ENCODE peak calls at places on chromosomes 13 and 19, in seven cellular contexts. N is mucosa of descending colon, K is tibial artery, Q is body of pancreas, W is psoas muscle, O is K562, A is GM23338. I is an unnamed sample. For H3K4me1, the result is how much of the 10 kb centered on the place peaks cover.

GRCh38 chr13:112875627-112876026 is 93.4 kb upstream of the MCF2L start:
- DNase-seq in N (peak), K (no peak), Q (no peak), W (peak), O (no peak), A (no peak), I (no peak)

GRCh38 chr13:96898212-96898611 is 96.1 kb downstream of the OXGR1 start:
- DNase-seq in N (no peak), K (no peak), Q (no peak), W (no peak), O (no peak), A (no peak), I (no peak)

GRCh38 chr19:12837225-12837624 is 1.1 kb upstream of the MAST1 start:
- DNase-seq in N (no peak), K (no peak), Q (no peak), W (peak), O (peak), A (peak), I (no peak)

GRCh38 chr13:43132228-43132627 is 108.8 kb downstream of the DNAJC15 start:
- DNase-seq in N (no peak), K (no peak), Q (no peak), W (no peak), O (no peak), A (peak), I (peak)

GRCh38 chr13:98775844-98776598 is 23.5 kb upstream of the SLC15A1 start:
- DNase-seq in N (peak), K (no peak), Q (no peak), W (no peak), O (peak), A (no peak), I (peak)

GRCh38 chr19:55091126-55091910 is 15.6 kb downstream of the EPS8L1 start:
- DNase-seq in N (peak), K (no peak), Q (no peak), W (no peak), O (no peak), A (no peak), I (no peak)

GRCh38 chr19:3366104-3366760 is at the start of gene NFIC:
- DNase-seq in N (peak), K (peak), Q (peak), W (peak), O (peak), A (peak), I (peak)

GRCh38 chr13:42808572-42808971 is 27.2 kb downstream of the FAM216B start:
- DNase-seq in N (no peak), K (no peak), Q (no peak), W (no peak), O (no peak), A (no peak), I (no peak)

GRCh38 chr19:3721131-3721899 is 13.1 kb downstream of the TJP3 start:
- DNase-seq in N (peak), K (peak), Q (peak), W (peak), O (peak), A (peak), I (peak)

GRCh38 chr13:29428310-29428991 is 167.0 kb downstream of the SLC7A1 start:
- DNase-seq in N (no peak), K (no peak), Q (no peak), W (peak), O (no peak), A (peak), I (no peak)

GRCh38 chr19:58474291-58474996 is 1.7 kb upstream of the ZNF446 start:
- DNase-seq in N (no peak), K (no peak), Q (no peak), W (no peak), O (no peak), A (no peak), I (no peak)

GRCh38 chr19:28290963-28291657 is 921.8 kb downstream of the UQCRFS1 start:
- DNase-seq in N (no peak), K (no peak), Q (no peak), W (no peak), O (no peak), A (peak), I (no peak)

GRCh38 chr19:803686-804418 is 6.6 kb downstream of the PTBP1 start:
- DNase-seq in N (no peak), K (no peak), Q (no peak), W (peak), O (no peak), A (no peak), I (no peak)

GRCh38 chr19:47445937-47446402 is 25.7 kb downstream of the SLC8A2 start:
- DNase-seq in N (peak), K (no peak), Q (peak), W (peak), O (peak), A (peak), I (peak)

GRCh38 chr13:72839831-72840426 is 58.0 kb downstream of the PIBF1 start:
- DNase-seq in N (peak), K (no peak), Q (peak), W (peak), O (peak), A (peak), I (peak)

GRCh38 chr13:40780822-40781401 is 8.5 kb upstream of the SLC25A15 start:
- DNase-seq in N (no peak), K (no peak), Q (no peak), W (no peak), O (peak), A (peak), I (no peak)

GRCh38 chr13:30034448-30034795 is 184.0 kb upstream of the UBL3 start:
- DNase-seq in N (no peak), K (no peak), Q (no peak), W (no peak), O (no peak), A (no peak), I (no peak)

GRCh38 chr19:38891791-38892190 is 7.6 kb downstream of the SIRT2 start:
- DNase-seq in N (no peak), K (no peak), Q (no peak), W (no peak), O (no peak), A (no peak), I (no peak)

GRCh38 chr13:70755411-70755810 is 647.2 kb upstream of the KLHL1 start:
- DNase-seq in N (no peak), K (no peak), Q (no peak), W (no peak), O (no peak), A (no peak), I (no peak)

GRCh38 chr19:375395-376110 is 31.0 kb upstream of the MIER2 start:
- DNase-seq in N (no peak), K (no peak), Q (no peak), W (no peak), O (no peak), A (no peak), I (no peak)

GRCh38 chr19:48480476-48481190 is 11.5 kb downstream of the CYTH2 start:
- DNase-seq in N (no peak), K (peak), Q (no peak), W (peak), O (no peak), A (peak), I (peak)

GRCh38 chr13:29861694-29862110 is 11.3 kb upstream of the UBL3 start:
- DNase-seq in N (no peak), K (no peak), Q (no peak), W (no peak), O (no peak), A (no peak), I (no peak)

GRCh38 chr19:7603919-7604318 is 8.3 kb downstream of the CAMSAP3 start:
- DNase-seq in N (no peak), K (no peak), Q (no peak), W (no peak), O (no peak), A (no peak), I (no peak)

GRCh38 chr19:18785179-18786124 is 5.7 kb downstream of the COMP start:
- DNase-seq in N (peak), K (peak), Q (peak), W (peak), O (peak), A (peak), I (peak)

GRCh38 chr13:28534801-28535200 is 39.9 kb upstream of the FLT1 start:
- DNase-seq in N (no peak), K (no peak), Q (no peak), W (no peak), O (no peak), A (no peak), I (no peak)

GRCh38 chr13:113638173-113638746 is 19.7 kb downstream of the ATP4B start:
- DNase-seq in N (no peak), K (no peak), Q (peak), W (peak), O (no peak), A (no peak), I (no peak)

DNA sequence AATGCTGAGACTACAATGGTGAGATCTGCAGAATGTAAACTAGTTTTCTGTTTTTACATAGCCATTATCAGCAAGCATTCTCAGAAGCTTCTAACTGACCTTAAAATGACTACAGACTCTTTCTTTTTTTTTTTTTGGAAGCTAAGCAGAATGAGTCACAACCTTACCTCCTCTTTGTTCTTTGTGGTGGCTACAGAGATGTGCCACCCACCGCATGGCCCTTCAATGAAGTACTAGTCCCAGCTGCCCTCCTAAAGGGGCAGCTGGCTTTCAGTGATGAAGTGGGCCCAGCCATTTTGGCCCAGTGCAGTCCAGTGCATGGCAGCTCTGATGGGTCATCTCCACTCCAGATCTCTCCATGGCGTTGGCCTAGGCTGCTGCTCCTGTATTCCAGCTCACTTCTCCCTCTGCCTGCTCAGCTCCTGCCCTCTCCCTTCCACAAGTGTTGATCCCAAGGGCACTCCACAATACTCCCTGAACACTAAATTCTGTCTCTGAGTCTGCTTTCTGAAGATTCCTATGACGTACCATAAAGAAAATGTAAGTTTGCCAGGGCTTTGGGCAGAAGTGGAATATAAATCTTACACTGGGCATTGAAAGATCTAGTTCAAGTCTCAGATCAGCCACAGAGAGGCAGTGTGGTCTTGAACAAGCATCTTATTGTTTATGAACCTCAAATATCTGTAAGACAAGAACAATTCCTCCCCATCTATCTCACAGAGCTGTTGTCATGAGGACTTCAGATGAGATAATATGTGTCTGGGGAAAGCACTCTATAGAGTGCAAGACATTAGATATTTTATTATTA is 85.6 kb downstream of the RXFP2 start:
- DNase-seq in N (no peak), K (no peak), Q (no peak), W (no peak), O (no peak), A (no peak), I (no peak)
- TF ChIP-seq CTCF in N (no peak), K (peak), Q (no peak), W (peak), O (no peak), A (peak), I (no peak)

GRCh38 chr13:33264620-33264978 is 21.0 kb downstream of the STARD13 start:
- DNase-seq in N (no peak), K (no peak), Q (no peak), W (no peak), O (no peak), A (no peak), I (peak)
- H3K4me1 ChIP-seq in N (under half), K (under half), Q (half or more), W (under half), O (under half), A (under half), I (under half)

GRCh38 chr19:51621178-51621577 is 9.0 kb downstream of the SIGLEC5 start:
- DNase-seq in N (no peak), K (no peak), Q (no peak), W (no peak), O (no peak), A (no peak), I (no peak)
- TF ChIP-seq CTCF in N (no peak), K (no peak), Q (no peak), W (no peak), O (no peak), A (no peak), I (no peak)

GRCh38 chr13:24264976-24265375 is 44.4 kb upstream of the C1QTNF9 start:
- DNase-seq in N (peak), K (no peak), Q (no peak), W (no peak), O (no peak), A (no peak), I (no peak)
- H3K4me1 ChIP-seq in N (under half), K (under half), Q (half or more), W (under half), O (under half), A (under half), I (under half)

I was measured in colonic mucosa.